ENCODE peak calls at places on chromosomes 16 and 17, in six cellular contexts. R, Y, U, W, A and B are unnamed samples. For H3K9me3 and H3K4me1, the result is how much of the 10 kb centered on the place peaks cover.

GRCh38 chr17:63881935-63882601 is at the start of gene GH2:
- DNase-seq in U (peak), W (peak), R (no peak), A (peak), Y (peak), B (no peak)

GRCh38 chr16:7910116-7910515 is 577.5 kb downstream of the RBFOX1 start:
- DNase-seq in R (no peak), Y (no peak), W (no peak), U (no peak), A (no peak), B (no peak)

GRCh38 chr17:75610103-75610984 is 22.7 kb downstream of the MYO15B start:
- DNase-seq in R (peak), A (no peak), U (no peak), Y (no peak), W (peak), B (no peak)

GRCh38 chr16:80197790-80198201 is 343.0 kb upstream of the DYNLRB2 start:
- DNase-seq in A (no peak), Y (peak), R (no peak), W (peak), U (no peak), B (no peak)

GRCh38 chr16:77383606-77384187 is 51.1 kb downstream of the ADAMTS18 start:
- DNase-seq in R (no peak), A (no peak), U (no peak), Y (no peak), W (no peak), B (no peak)

GRCh38 chr16:83847371-83848225 is 39.8 kb downstream of the HSBP1 start:
- DNase-seq in A (no peak), Y (no peak), U (no peak), W (no peak), R (no peak), B (no peak)

GRCh38 chr16:10938321-10938720 is 3.9 kb downstream of the DEXI start:
- DNase-seq in R (no peak), W (peak), Y (no peak), U (no peak), A (no peak), B (no peak)

GRCh38 chr16:82631701-82632685 is 5.2 kb downstream of the CDH13 start:
- DNase-seq in U (no peak), A (no peak), R (no peak), W (no peak), Y (peak), B (no peak)

GRCh38 chr16:60717808-60718207 is 1318.4 kb downstream of the CDH8 start:
- DNase-seq in R (no peak), A (no peak), Y (no peak), U (no peak), W (no peak), B (no peak)
- H3K9me3 ChIP-seq in R (under half), A (under half), Y (under half), U (under half), W (under half), B (under half)

GRCh38 chr16:68751160-68751559 is 14.1 kb downstream of the CDH1 start:
- DNase-seq in Y (no peak), U (no peak), R (no peak), W (no peak), A (no peak), B (no peak)
- H3K4me1 ChIP-seq in Y (under half), U (under half), R (under half), W (under half), A (under half), B (under half)

GRCh38 chr16:64878964-64879363 is 242.9 kb downstream of the CDH11 start:
- DNase-seq in U (no peak), A (no peak), R (no peak), W (no peak), Y (no peak), B (no peak)
- H3K9me3 ChIP-seq in U (under half), A (under half), R (under half), W (under half), Y (under half), B (under half)

GRCh38 chr16:88303405-88303804 is 79.4 kb upstream of the ZNF469 start:
- DNase-seq in R (no peak), Y (no peak), U (no peak), A (no peak), W (no peak), B (no peak)
- H3K4me1 ChIP-seq in R (under half), Y (under half), U (under half), A (under half), W (half or more), B (under half)

DNA sequence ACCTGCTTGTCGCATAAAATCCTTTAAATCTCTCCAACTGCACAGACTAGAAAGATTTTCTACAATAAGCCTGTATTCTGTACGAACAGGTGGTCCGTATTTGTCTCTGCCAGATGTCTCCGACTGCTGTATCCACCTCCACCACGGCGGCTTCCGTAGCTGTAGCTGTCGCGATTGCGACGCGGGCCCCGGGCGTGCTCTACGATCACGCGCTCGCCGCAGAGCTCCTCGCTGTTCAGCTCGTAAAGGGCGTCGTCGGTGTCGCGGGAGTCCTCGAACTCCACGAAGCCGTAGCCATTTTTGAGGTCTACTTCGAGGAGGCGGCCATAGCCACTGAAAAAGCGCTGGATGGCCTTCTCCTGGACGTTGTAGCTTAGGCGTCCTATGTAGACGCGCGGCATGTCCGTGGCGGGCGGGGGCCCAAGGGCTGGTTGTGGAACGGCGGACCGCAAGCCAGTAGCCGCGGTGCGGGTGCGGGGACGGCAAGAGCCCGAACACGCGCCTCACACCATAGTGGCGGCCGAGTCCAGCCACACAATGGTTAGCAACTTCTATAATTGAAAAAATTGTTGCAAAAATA is 36.1 kb downstream of the ZNF624 start:
- DNase-seq in Y (no peak), W (no peak), U (no peak), A (no peak), R (no peak), B (no peak)
- H3K9me3 ChIP-seq in Y (under half), W (under half), U (under half), A (half or more), R (under half), B (under half)

DNA sequence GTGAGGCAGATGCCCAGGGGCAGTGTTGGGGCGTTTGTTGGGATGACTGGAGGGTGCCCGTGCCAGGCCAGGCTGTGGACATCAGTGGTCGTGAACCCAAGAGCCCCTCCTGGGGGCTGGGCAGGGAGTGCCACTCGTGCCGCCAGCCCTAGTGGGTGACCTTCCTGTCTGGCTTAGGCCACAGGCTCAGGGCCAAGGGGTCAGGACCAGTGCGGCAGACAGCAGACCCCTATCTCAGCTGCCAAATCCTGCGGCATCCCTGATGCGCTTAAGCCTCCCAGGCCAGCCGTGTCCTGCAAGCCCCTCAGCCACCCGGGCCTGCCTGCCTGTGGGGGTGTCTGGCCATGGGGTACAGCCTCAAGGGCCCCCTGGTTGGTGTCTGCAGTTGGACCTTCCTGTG is 14.7 kb downstream of the PRSS27 start:
- DNase-seq in Y (no peak), U (no peak), W (no peak), R (peak), A (no peak), B (no peak)
- H3K4me1 ChIP-seq in Y (under half), U (under half), W (under half), R (under half), A (under half), B (under half)

GRCh38 chr17:60496051-60496450 is 30.0 kb downstream of the APPBP2 start:
- DNase-seq in A (no peak), Y (no peak), W (peak), R (no peak), U (no peak), B (no peak)
- H3K9me3 ChIP-seq in A (under half), Y (under half), W (under half), R (under half), U (under half), B (under half)

GRCh38 chr16:24748242-24748641 is 18.8 kb downstream of the TNRC6A start:
- DNase-seq in A (peak), U (no peak), W (peak), R (no peak), Y (peak), B (no peak)

GRCh38 chr16:24754543-24754942 is 25.1 kb downstream of the TNRC6A start:
- DNase-seq in Y (no peak), A (no peak), W (no peak), R (no peak), U (no peak), B (no peak)

GRCh38 chr16:24755201-24755874 is 25.9 kb downstream of the TNRC6A start:
- DNase-seq in U (no peak), Y (no peak), W (no peak), R (no peak), A (no peak), B (no peak)

GRCh38 chr16:24758373-24758772 is 28.9 kb downstream of the TNRC6A start:
- DNase-seq in A (no peak), U (no peak), R (no peak), Y (no peak), W (no peak), B (no peak)

GRCh38 chr16:24753437-24753836 is 24.0 kb downstream of the TNRC6A start:
- DNase-seq in A (no peak), U (no peak), Y (no peak), R (no peak), W (no peak), B (no peak)
- H3K4me1 ChIP-seq in A (under half), U (under half), Y (under half), R (under half), W (under half), B (under half)